ENCODE peak calls at places on chromosomes 7 and 10, in eight cellular contexts. G, K, C, F, E, Y, L and V are unnamed samples.

GRCh38 chr7:48426966-48427555 is 255.8 kb downstream of the ABCA13 start:
- DNase-seq in G (no peak), K (no peak), C (no peak), F (no peak), E (no peak), Y (peak; percentile 26), L (no peak), V (no peak)

GRCh38 chr10:79079074-79079397 is 10.3 kb downstream of the ZMIZ1 start:
- DNase-seq in G (no peak), K (no peak), C (no peak), F (no peak), E (no peak), Y (no peak), L (no peak), V (no peak)

GRCh38 chr10:52106895-52107294 is 207.2 kb upstream of the DKK1 start:
- DNase-seq in G (no peak), K (no peak), C (peak; percentile 59), F (no peak), E (no peak), Y (no peak), L (no peak), V (no peak)

GRCh38 chr10:126392068-126392467 is 3.8 kb upstream of the ADAM12 start:
- DNase-seq in G (no peak), K (no peak), C (no peak), F (no peak), E (no peak), Y (no peak), L (no peak), V (no peak)

GRCh38 chr7:151125459-151125834 is 39.2 kb downstream of the AGAP3 start:
- DNase-seq in G (peak; percentile 50), K (no peak), C (peak; percentile 88), F (no peak), E (no peak), Y (peak; percentile 50), L (no peak), V (no peak)

GRCh38 chr7:26949319-26949718 is 84.9 kb upstream of the SKAP2 start:
- DNase-seq in G (no peak), K (no peak), C (peak; percentile 45), F (no peak), E (no peak), Y (no peak), L (no peak), V (no peak)

GRCh38 chr7:38318803-38319416 is 45.5 kb upstream of the TARP start:
- DNase-seq in G (peak; percentile 20), K (no peak), C (peak; percentile 94), F (no peak), E (no peak), Y (peak; percentile 76), L (no peak), V (no peak)

GRCh38 chr10:34333513-34333912 is 481.6 kb downstream of the PARD3 start:
- DNase-seq in G (no peak), K (no peak), C (no peak), F (no peak), E (no peak), Y (no peak), L (no peak), V (no peak)

GRCh38 chr10:62626817-62627216 is 177.7 kb upstream of the ADO start:
- DNase-seq in G (no peak), K (no peak), C (peak; percentile 36), F (no peak), E (no peak), Y (no peak), L (no peak), V (no peak)

GRCh38 chr7:130922206-130923112 is 188.5 kb upstream of the KLF14 start:
- DNase-seq in G (no peak), K (no peak), C (no peak), F (no peak), E (no peak), Y (no peak), L (no peak), V (peak; percentile 77)

GRCh38 chr7:87445897-87446296 is 29.6 kb downstream of the ABCB4 start:
- DNase-seq in G (peak; percentile 11), K (no peak), C (no peak), F (no peak), E (no peak), Y (no peak), L (no peak), V (no peak)

GRCh38 chr10:116071453-116072148 is 201.4 kb downstream of the GFRA1 start:
- DNase-seq in G (no peak), K (no peak), C (no peak), F (no peak), E (no peak), Y (no peak), L (no peak), V (no peak)

GRCh38 chr10:78028438-78029293 is 649 bp downstream of the POLR3A start:
- DNase-seq in G (peak; percentile 23), K (no peak), C (peak; percentile 53), F (peak; percentile 54), E (no peak), Y (peak; percentile 57), L (peak; percentile 28), V (no peak)

GRCh38 chr10:67550042-67550441 is 146.0 kb downstream of the CTNNA3 start:
- DNase-seq in G (no peak), K (no peak), C (no peak), F (no peak), E (no peak), Y (no peak), L (no peak), V (no peak)

GRCh38 chr10:101834341-101834740 is 9.3 kb downstream of the KCNIP2 start:
- DNase-seq in G (no peak), K (peak; percentile 50), C (no peak), F (no peak), E (no peak), Y (no peak), L (no peak), V (no peak)

GRCh38 chr10:132943555-132944404 is 1.4 kb upstream of the CFAP46 start:
- DNase-seq in G (no peak), K (no peak), C (no peak), F (no peak), E (no peak), Y (no peak), L (no peak), V (no peak)

GRCh38 chr10:57628592-57629284 is 639.0 kb downstream of the IPMK start:
- DNase-seq in G (no peak), K (no peak), C (peak; percentile 19), F (no peak), E (no peak), Y (peak; percentile 57), L (no peak), V (no peak)

GRCh38 chr10:114970515-114970914 is 32.5 kb downstream of the TRUB1 start:
- DNase-seq in G (peak; percentile 15), K (no peak), C (peak; percentile 61), F (no peak), E (no peak), Y (no peak), L (no peak), V (no peak)

GRCh38 chr7:920351-921070 is 34.0 kb downstream of the ADAP1 start:
- DNase-seq in G (no peak), K (peak; percentile 9), C (no peak), F (peak; percentile 52), E (no peak), Y (no peak), L (peak; percentile 4), V (peak; percentile 49)

GRCh38 chr10:124602646-124603365 is 141.2 kb downstream of the LHPP start:
- DNase-seq in G (no peak), K (no peak), C (no peak), F (no peak), E (no peak), Y (no peak), L (no peak), V (no peak)

GRCh38 chr10:98340261-98340675 is 72.3 kb upstream of the LOXL4 start:
- DNase-seq in G (peak; percentile 34), K (no peak), C (no peak), F (no peak), E (no peak), Y (no peak), L (no peak), V (no peak)
- H3K36me3 ChIP-seq in G (no peaks in the 10 kb centered on the region), K (no peaks in the 10 kb centered on the region), C (no peaks in the 10 kb centered on the region), F (no peaks in the 10 kb centered on the region), E (no peaks in the 10 kb centered on the region), Y (no peaks in the 10 kb centered on the region), L (no peaks in the 10 kb centered on the region), V (no peaks in the 10 kb centered on the region)

DNA sequence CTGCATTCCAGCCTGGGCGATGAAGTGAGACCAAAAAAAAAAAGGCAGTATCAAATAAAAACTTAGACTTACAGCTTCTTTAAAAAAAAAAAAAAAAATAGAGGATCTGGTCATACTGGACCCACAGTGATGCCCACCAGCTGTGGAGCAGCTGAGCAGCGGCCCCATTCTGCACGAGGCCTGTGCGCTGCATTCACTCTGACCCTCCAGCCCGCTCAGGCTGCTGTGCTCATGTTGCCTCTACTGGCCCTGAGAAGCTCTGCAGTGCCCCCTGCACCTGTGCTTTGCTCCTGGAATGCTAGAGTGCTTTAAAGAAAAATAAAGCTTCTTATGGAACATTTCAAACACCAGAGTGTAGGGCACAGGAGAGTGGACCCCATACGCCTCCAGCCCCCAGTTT is 33.2 kb downstream of the TMEM120A start:
- DNase-seq in G (no peak), K (no peak), C (peak; percentile 65), F (no peak), E (no peak), Y (no peak), L (no peak), V (no peak)
- H3K36me3 ChIP-seq in G (no peaks in the 10 kb centered on the region), K (peaks cover 4% of the 10 kb centered on the region), C (peaks cover 11% of the 10 kb centered on the region), F (no peaks in the 10 kb centered on the region), E (peaks cover 19% of the 10 kb centered on the region), Y (no peaks in the 10 kb centered on the region), L (peaks cover 3% of the 10 kb centered on the region), V (no peaks in the 10 kb centered on the region)

DNA sequence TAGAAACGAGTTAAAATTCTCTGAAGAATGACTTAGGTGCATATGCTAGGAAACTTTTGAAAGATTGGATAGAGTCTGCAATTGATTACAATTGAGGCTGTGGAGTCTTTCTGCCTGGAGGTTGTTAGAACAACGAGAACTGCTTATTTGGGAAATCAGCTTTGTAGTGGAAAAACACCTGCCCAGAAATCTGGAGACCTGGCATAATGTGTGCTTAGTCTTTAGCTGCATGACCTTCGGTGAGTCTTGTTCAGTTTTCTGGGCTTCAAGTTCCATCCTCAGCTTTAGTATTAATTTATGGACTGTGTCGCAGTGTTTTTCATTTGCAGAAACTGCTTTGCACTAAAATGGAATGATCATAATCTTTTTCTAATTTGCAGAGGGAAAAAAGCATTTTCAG is 31.7 kb downstream of the CCNY start:
- DNase-seq in G (no peak), K (no peak), C (no peak), F (no peak), E (no peak), Y (no peak), L (no peak), V (no peak)
- H3K36me3 ChIP-seq in G (no peaks in the 10 kb centered on the region), K (no peaks in the 10 kb centered on the region), C (no peaks in the 10 kb centered on the region), F (no peaks in the 10 kb centered on the region), E (no peaks in the 10 kb centered on the region), Y (no peaks in the 10 kb centered on the region), L (no peaks in the 10 kb centered on the region), V (no peaks in the 10 kb centered on the region)

DNA sequence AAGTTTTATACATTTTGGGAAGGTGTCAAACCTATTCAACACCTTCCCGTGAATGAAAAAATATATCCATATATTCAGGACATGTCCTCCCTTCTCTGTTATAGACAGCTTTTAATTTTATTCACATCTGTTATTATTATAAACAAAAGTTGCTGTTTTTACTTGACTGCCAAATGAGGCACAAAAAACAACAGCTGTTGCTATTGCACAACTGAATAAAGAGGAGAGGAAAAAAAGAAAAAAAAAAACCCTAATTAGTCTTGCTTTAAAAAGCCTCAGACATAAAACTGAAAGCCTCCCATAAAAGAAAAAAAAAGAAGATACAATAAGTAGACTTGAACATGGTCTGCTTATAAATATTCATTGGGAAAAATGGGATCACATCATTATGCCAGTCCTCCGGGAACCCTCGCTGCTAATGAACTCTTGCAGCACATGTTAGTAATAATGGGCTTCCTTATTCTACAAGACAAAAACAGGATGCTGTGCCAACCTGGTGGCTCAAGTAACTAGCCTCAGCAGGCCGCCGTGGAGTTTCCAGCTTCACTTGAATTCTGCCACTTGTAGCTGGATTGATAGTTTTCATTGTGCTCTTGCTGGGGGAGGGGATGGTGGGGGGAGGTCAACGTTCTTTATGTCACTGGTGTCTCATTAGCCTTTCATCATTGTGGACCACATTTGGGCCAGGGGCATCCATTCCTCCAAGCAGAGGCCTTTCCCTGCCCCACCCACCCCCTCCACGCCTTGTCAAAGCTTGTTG is 153.6 kb downstream of the BMPER start:
- DNase-seq in G (no peak), K (no peak), C (peak; percentile 35), F (no peak), E (no peak), Y (no peak), L (no peak), V (no peak)
- H3K36me3 ChIP-seq in G (no peaks in the 10 kb centered on the region), K (no peaks in the 10 kb centered on the region), C (no peaks in the 10 kb centered on the region), F (no peaks in the 10 kb centered on the region), E (no peaks in the 10 kb centered on the region), Y (no peaks in the 10 kb centered on the region), L (no peaks in the 10 kb centered on the region), V (no peaks in the 10 kb centered on the region)